ENCODE peak calls at places on chromosomes 1 and 21, in eight cellular contexts. S is aorta; C is suprapubic skin; W is AG04450; H is brain microvascular endothelial cell; B is CD4-positive, alpha-beta memory T cell; I is astrocyte of the spinal cord; T is spleen. Y is an unnamed sample.

GRCh38 chr1:19439464-19440171 is 45.7 kb downstream of the CAPZB start:
- DNase-seq in W (no peak), I (no peak), H (no peak), B (peak; percentile 38), T (no peak), C (no peak), S (no peak), Y (peak; percentile 50)

GRCh38 chr1:910311-910880 is 13.3 kb upstream of the SAMD11 start:
- DNase-seq in S (peak; percentile 51), B (no peak), I (no peak), H (no peak), W (no peak), T (peak; percentile 66), C (peak; percentile 64), Y (no peak)

GRCh38 chr21:34157456-34158025 is 84.2 kb downstream of the MRPS6 start:
- DNase-seq in T (no peak), B (no peak), S (no peak), W (no peak), H (no peak), C (no peak), I (no peak), Y (peak; percentile 55)

GRCh38 chr1:53783056-53783455 is 44.1 kb upstream of the GLIS1 start:
- DNase-seq in B (no peak), H (no peak), S (no peak), C (no peak), T (no peak), I (no peak), W (no peak), Y (no peak)

GRCh38 chr1:67889940-67890567 is 56.8 kb upstream of the GNG12 start:
- DNase-seq in B (no peak), H (peak; percentile 95), I (peak; percentile 92), W (peak; percentile 49), T (no peak), C (no peak), S (no peak), Y (peak; percentile 73)

GRCh38 chr1:97647776-97648175 is 273.1 kb downstream of the DPYD start:
- DNase-seq in I (peak; percentile 66), C (no peak), B (no peak), T (no peak), S (no peak), H (no peak), W (peak; percentile 0), Y (peak; percentile 12)

GRCh38 chr21:32378956-32379355 is 13.9 kb downstream of the URB1 start:
- DNase-seq in C (peak; percentile 42), I (no peak), W (no peak), H (no peak), B (no peak), S (no peak), T (peak; percentile 25), Y (peak; percentile 75)

GRCh38 chr1:178739285-178740045 is 14.4 kb downstream of the RALGPS2 start:
- DNase-seq in H (no peak), C (no peak), S (no peak), T (no peak), W (peak; percentile 51), B (no peak), I (peak; percentile 22), Y (peak; percentile 70)

GRCh38 chr1:89606227-89606945 is 26.5 kb upstream of the LRRC8C start:
- DNase-seq in C (no peak), W (no peak), H (no peak), T (no peak), I (no peak), B (no peak), S (no peak), Y (no peak)

GRCh38 chr21:17585875-17586450 is 26.7 kb downstream of the BTG3 start:
- DNase-seq in H (peak; percentile 46), I (peak; percentile 67), T (no peak), C (no peak), S (no peak), B (peak; percentile 36), W (no peak), Y (peak; percentile 71)

GRCh38 chr1:152189657-152190442 is 30.8 kb upstream of the RPTN start:
- DNase-seq in S (peak; percentile 65), C (peak; percentile 74), B (peak; percentile 68), I (peak; percentile 68), W (no peak), T (peak; percentile 81), H (peak; percentile 64), Y (peak; percentile 47)

GRCh38 chr1:113802367-113803007 is 9.8 kb downstream of the RSBN1 start:
- DNase-seq in B (no peak), T (no peak), W (no peak), C (no peak), H (no peak), I (no peak), S (no peak), Y (no peak)

GRCh38 chr1:216140650-216141547 is 282.3 kb downstream of the USH2A start:
- DNase-seq in C (no peak), S (no peak), I (no peak), H (no peak), W (no peak), B (no peak), T (no peak), Y (no peak)

GRCh38 chr1:68346192-68346808 is 103.5 kb downstream of the RPE65 start:
- DNase-seq in B (no peak), H (no peak), C (no peak), S (no peak), W (no peak), T (no peak), I (peak; percentile 65), Y (peak; percentile 52)

GRCh38 chr1:153550398-153550758 is 1.3 kb upstream of the S100A3 start:
- DNase-seq in H (no peak), T (peak; percentile 24), B (no peak), S (no peak), C (no peak), W (no peak), I (no peak), Y (no peak)

GRCh38 chr1:153549741-153550397 is 811 bp upstream of the S100A3 start:
- DNase-seq in I (no peak), T (peak; percentile 43), W (no peak), B (no peak), C (no peak), S (peak; percentile 55), H (no peak), Y (no peak)

GRCh38 chr1:153550827-153551512 is 1.9 kb upstream of the S100A3 start:
- DNase-seq in S (peak; percentile 57), B (no peak), I (no peak), H (no peak), T (peak; percentile 76), W (no peak), C (no peak), Y (no peak)

GRCh38 chr1:153547560-153548551 is 1.2 kb downstream of the S100A3 start:
- DNase-seq in B (no peak), S (peak; percentile 41), I (no peak), T (peak; percentile 63), W (no peak), C (no peak), H (no peak), Y (peak; percentile 40)

GRCh38 chr1:153548722-153549695 is at the start of gene S100A3:
- DNase-seq in I (peak; percentile 77), B (no peak), H (peak; percentile 73), W (no peak), S (peak; percentile 90), C (peak; percentile 92), T (peak; percentile 61), Y (peak; percentile 92)
- H3K4me3 ChIP-seq in I (no peak within 1 kb of the TSS), B (no peak within 1 kb of the TSS), H (no peak within 1 kb of the TSS), W (no peak within 1 kb of the TSS), S (no peak within 1 kb of the TSS), C (no peak within 1 kb of the TSS), T (no peak within 1 kb of the TSS), Y (no peak within 1 kb of the TSS)

GRCh38 chr21:46100426-46100825 is 2.5 kb downstream of the COL6A2 start:
- DNase-seq in B (no peak), S (no peak), I (peak; percentile 58), C (peak; percentile 70), T (no peak), H (no peak), W (no peak), Y (peak; percentile 83)
- H3K4me3 ChIP-seq in B (no peak overlapping the region), S (no peak overlapping the region), I (peak overlapping the region; percentile 77), C (peak overlapping the region; percentile 82), T (no peak overlapping the region), H (peak overlapping the region; percentile 78), W (peak overlapping the region; percentile 79), Y (peak overlapping the region; percentile 88)

GRCh38 chr1:6423321-6423999 is 1.1 kb upstream of the ESPN start:
- DNase-seq in C (peak; percentile 70), W (no peak), T (peak; percentile 87), H (peak; percentile 24), I (peak; percentile 64), B (peak; percentile 64), S (no peak), Y (no peak)

GRCh38 chr1:6426321-6426971 is 1.9 kb downstream of the ESPN start:
- DNase-seq in T (no peak), C (no peak), W (no peak), I (no peak), S (no peak), H (no peak), B (no peak), Y (no peak)

GRCh38 chr1:6424619-6425593 is at the start of gene ESPN:
- DNase-seq in H (no peak), B (no peak), C (peak; percentile 65), I (no peak), W (no peak), S (no peak), T (no peak), Y (no peak)

GRCh38 chr1:6425671-6426070 is 1.1 kb downstream of the ESPN start:
- DNase-seq in W (no peak), S (no peak), B (no peak), I (no peak), T (no peak), H (no peak), C (no peak), Y (no peak)

DNA sequence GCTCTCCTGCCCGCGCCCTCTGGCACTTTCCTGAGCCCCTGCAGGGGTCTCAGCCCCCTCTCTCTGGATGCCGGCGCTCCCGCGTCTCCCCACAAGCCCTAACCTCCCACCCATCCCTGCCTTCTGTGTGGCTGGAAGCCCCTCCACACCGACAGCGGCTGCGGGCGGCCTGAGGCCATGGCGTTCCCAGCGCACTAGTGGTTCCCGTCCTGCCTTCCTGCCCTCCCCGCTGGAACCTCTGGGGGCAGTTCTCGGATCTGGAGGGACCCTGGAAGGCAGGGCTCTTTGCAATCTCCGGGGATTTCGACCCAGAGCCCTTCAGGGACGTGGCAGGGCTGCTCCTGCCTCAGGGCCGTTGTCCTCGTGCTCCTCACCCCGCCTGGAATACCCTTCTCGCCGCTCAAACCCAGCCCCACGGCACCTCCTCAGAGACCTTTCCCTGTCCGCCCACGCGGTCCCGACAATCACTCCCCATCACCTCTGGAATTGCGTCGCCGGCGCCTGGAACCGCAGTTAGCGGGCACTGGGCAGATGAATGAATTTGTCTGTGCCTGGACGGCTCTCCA is 493 bp upstream of the ESPN start:
- DNase-seq in S (no peak), W (no peak), H (no peak), I (no peak), C (peak; percentile 56), B (no peak), T (no peak), Y (no peak)
- H3K4me3 ChIP-seq in S (no peak overlapping the region), W (no peak overlapping the region), H (no peak overlapping the region), I (no peak overlapping the region), C (peak overlapping the region; percentile 48), B (peak overlapping the region; percentile 38), T (peak overlapping the region; percentile 34), Y (no peak overlapping the region)

DNA sequence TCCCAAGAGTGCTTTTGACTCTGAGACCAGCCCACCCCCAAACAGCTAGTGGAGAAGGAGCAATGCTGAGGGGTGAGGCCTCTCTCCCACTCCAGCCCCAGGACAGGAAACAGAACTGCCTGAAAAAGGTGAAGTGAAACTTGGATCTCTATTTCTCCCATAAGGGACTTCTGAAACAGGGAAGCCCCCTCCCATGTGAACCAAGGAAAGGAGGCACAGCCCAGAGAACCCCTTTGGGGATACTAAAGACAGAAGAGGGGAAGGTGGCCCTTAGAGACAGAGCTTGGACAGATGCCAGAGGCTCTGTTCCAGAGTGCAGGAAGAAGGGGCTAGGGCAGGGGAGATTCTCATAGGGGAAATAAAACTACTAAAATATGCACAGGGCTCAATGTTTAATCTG is 2.9 kb downstream of the TNFAIP8L2 start:
- DNase-seq in W (no peak), I (no peak), T (peak; percentile 22), C (no peak), H (no peak), B (no peak), S (no peak), Y (no peak)
- H3K4me3 ChIP-seq in W (no peak overlapping the region), I (no peak overlapping the region), T (peak overlapping the region; percentile 67), C (no peak overlapping the region), H (no peak overlapping the region), B (no peak overlapping the region), S (no peak overlapping the region), Y (no peak overlapping the region)

Y was measured in fibroblast of villous mesenchyme.